ENCODE peak calls at places on chromosomes 11 and 22, in five cellular contexts. S is fibroblast of lung, W is heart left ventricle, I is A549, K is heart right ventricle. L is an unnamed sample. For H3K4me1, the result is how much of the 10 kb centered on the place peaks cover.

GRCh38 chr11:31512117-31512516 is 2.5 kb downstream of the ELP4 start:
- DNase-seq in S (no peak), W (no peak), I (no peak), K (no peak), L (no peak)

GRCh38 chr11:65209711-65210360 is 28.1 kb downstream of the CAPN1 start:
- DNase-seq in S (no peak), W (no peak), I (no peak), K (no peak), L (peak)

GRCh38 chr11:115808351-115808940 is 304.2 kb upstream of the CADM1 start:
- DNase-seq in S (no peak), W (no peak), I (no peak), K (no peak), L (no peak)

GRCh38 chr11:73539506-73540084 is 58.3 kb downstream of the FAM168A start:
- DNase-seq in S (no peak), W (no peak), I (no peak), K (no peak), L (no peak)

GRCh38 chr11:64878223-64878493 is 263 bp downstream of the EHD1 start:
- DNase-seq in S (no peak), W (no peak), I (no peak), K (no peak), L (peak)

GRCh38 chr11:112715091-112715490 is 246.1 kb upstream of the NCAM1 start:
- DNase-seq in S (peak), W (no peak), I (no peak), K (no peak), L (no peak)

GRCh38 chr11:96817488-96817887 is 427.7 kb downstream of the JRKL start:
- DNase-seq in S (peak), W (no peak), I (no peak), K (no peak), L (no peak)

GRCh38 chr22:49629586-49630447 is 197.9 kb downstream of the BRD1 start:
- DNase-seq in S (no peak), W (peak), I (no peak), K (no peak), L (no peak)

GRCh38 chr22:40043793-40044101 is 49.0 kb downstream of the FAM83F start:
- DNase-seq in S (no peak), W (no peak), I (no peak), K (no peak), L (no peak)

DNA sequence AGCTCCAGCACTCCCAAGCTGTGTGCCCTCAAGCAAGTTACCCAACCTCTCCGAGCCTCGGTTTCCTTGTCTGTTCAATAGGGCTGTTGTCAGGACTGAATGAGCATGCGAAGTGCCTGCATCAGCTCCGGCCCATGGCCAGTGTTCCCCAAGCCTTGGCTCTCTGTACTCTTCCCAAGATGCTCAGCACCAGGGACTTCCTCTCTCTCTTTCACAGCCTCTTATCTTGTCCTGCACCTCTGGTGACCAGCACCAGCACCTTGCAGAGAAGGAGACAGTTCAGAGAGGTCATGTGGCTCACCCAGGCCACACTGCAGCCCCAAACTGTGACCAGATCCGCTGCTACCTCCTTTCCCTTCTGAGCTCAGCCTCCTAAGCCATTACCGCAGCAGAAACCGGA is 120.3 kb upstream of the ANO1 start:
- DNase-seq in S (no peak), W (no peak), I (no peak), K (no peak), L (no peak)
- H3K4me1 ChIP-seq in S (under half), W (under half), I (under half), K (under half), L (under half)

DNA sequence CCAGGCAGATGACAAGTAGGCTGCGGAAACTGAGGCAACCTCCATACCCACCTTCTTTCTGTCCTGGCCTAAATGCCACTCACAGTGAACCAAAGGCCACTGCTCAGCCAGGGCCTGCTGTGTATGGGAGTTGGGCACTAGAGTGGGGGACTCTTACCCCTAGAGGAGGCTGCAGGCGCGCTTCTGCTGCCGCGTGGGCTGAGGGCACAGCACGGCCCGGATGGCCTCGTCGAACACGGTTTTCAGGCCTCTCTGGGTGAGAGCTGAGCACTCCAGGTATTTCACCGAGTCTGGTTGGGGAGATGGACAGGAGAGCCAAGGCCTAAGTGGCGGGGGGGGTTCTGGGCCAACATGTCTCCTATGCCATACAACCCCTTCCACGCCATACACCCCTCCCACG is 14.2 kb upstream of the SSTR3 start:
- DNase-seq in S (no peak), W (no peak), I (no peak), K (no peak), L (no peak)
- H3K4me1 ChIP-seq in S (under half), W (under half), I (under half), K (under half), L (under half)

DNA sequence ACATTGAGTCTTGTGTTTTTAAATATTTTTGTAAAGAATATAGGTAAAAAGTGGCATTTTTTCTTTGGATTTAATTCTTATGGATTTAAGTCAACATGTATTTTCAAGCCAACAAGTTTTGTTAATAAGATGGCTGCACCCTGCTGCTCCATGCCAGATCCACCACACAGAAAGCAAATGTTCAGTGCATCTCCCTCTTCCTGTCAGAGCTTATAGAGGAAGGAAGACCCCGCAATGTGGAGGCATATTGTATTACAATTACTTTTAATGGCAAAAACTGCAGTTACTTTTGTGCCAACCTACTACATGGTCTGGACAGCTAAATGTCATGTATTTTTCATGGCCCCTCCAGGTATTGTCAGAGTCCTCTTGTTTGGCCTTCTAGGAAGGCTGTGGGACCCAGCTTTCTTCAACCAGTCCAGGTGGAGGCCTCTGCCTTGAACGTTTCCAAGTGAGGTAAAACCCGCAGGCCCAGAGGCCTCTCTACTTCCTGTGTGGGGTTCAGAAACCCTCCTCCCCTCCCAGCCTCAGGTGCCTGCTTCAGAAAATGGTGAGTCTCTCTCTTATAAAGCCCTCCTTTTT is at the start of gene CD3E:
- DNase-seq in S (no peak), W (no peak), I (no peak), K (no peak), L (no peak)
- H3K4me1 ChIP-seq in S (under half), W (under half), I (under half), K (under half), L (under half)

DNA sequence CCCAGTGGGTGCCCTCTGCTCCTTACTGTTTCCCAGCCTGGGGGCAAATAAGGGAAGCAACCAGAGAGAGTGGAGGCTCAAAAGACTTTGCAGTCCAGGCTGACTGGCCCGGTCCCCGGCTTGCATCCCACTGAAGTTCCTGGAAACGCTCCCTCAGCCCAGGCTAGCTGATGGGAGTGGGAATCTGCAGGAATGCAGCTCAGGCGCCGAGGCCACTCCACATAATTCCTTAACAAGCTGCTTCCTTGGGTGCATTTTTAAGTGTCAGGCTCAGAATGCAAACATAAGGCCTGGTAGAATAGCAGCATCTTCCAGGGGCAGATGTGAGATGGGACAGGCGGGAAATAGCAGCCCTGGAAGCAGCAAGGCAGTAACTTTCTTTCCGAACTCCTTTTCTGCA is 39.1 kb downstream of the RPL27A start:
- DNase-seq in S (peak), W (no peak), I (no peak), K (no peak), L (no peak)
- H3K4me1 ChIP-seq in S (half or more), W (under half), I (half or more), K (half or more), L (half or more)

DNA sequence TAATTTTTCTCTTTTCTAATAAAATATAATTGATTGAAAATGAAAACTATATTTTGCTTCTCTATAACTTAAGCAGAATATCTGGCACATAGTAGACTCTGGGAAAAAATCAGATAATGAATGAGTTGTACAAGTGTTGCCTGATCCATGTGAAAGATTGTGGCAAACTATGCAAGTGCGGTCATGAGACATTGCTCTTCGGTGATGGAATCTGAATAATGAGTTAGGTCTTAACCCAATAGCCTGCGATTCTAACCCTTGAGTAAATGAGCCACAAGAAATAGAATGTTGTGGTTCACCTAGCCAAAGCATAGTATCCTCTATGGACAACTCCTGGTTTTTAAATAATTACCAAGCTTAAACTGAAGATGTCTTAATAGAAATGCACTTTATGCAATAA is 333.7 kb upstream of the LUZP2 start:
- DNase-seq in S (peak), W (no peak), I (no peak), K (no peak), L (no peak)
- H3K4me1 ChIP-seq in S (under half), W (under half), I (under half), K (under half), L (under half)

DNA sequence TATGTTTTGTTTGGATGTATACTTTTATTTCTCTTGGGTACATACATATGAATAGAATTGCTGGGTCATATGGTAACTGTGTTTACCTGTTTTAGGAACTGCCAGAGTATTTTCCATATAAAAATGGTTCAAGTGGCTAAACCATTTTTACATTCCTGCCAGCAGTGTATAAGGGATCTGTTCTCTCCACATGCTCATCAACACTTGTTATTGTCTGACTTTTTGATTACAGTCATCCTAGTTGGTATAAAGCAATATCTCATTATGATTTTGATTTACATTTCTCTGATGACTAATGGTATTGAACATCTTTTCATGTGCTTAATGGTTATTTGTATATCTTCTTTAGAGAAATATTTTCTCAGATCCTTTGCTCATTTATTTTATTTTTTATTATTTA is 104.2 kb upstream of the RRM1 start:
- DNase-seq in S (no peak), W (no peak), I (no peak), K (no peak), L (no peak)
- H3K4me1 ChIP-seq in S (under half), W (under half), I (under half), K (under half), L (under half)

L was measured in ascending aorta.